ENCODE peak calls at places on chromosomes 4 and X, in five cellular contexts. One of them, this sample, is unnamed.

GRCh38 chr4:82905205-82905604 is 4.7 kb downstream of the THAP9 start:
- DNase-seq in activated CD4-positive, alpha-beta T cell treated with anti-CD3 and anti-CD28 coated beads, Interleukin-2, amount 50 U/mL, for 24 hours: peak; percentile 59
- DNase-seq in foreskin fibroblast: no peak
- DNase-seq in stimulated activated CD4-positive, alpha-beta T cell treated with anti-CD3 and anti-CD28 coated beads, TNF-alpha, amount 100 ng/mL, for 4 hours: peak; percentile 13
- DNase-seq in retina: no peak
- DNase-seq in this sample: no peak

GRCh38 chr4:89351201-89351600 is 43.6 kb upstream of the GPRIN3 start:
- DNase-seq in activated CD4-positive, alpha-beta T cell treated with anti-CD3 and anti-CD28 coated beads, Interleukin-2, amount 50 U/mL, for 24 hours: no peak
- DNase-seq in foreskin fibroblast: no peak
- DNase-seq in stimulated activated CD4-positive, alpha-beta T cell treated with anti-CD3 and anti-CD28 coated beads, TNF-alpha, amount 100 ng/mL, for 4 hours: no peak
- DNase-seq in retina: no peak
- DNase-seq in this sample: no peak

GRCh38 chr4:6044805-6045204 is 26.6 kb upstream of the C4orf50 start:
- DNase-seq in activated CD4-positive, alpha-beta T cell treated with anti-CD3 and anti-CD28 coated beads, Interleukin-2, amount 50 U/mL, for 24 hours: no peak
- DNase-seq in foreskin fibroblast: no peak
- DNase-seq in stimulated activated CD4-positive, alpha-beta T cell treated with anti-CD3 and anti-CD28 coated beads, TNF-alpha, amount 100 ng/mL, for 4 hours: no peak
- DNase-seq in retina: no peak
- DNase-seq in this sample: no peak

GRCh38 chr4:1012031-1012739 is 759 bp downstream of the FGFRL1 start:
- DNase-seq in activated CD4-positive, alpha-beta T cell treated with anti-CD3 and anti-CD28 coated beads, Interleukin-2, amount 50 U/mL, for 24 hours: no peak
- DNase-seq in foreskin fibroblast: no peak
- DNase-seq in stimulated activated CD4-positive, alpha-beta T cell treated with anti-CD3 and anti-CD28 coated beads, TNF-alpha, amount 100 ng/mL, for 4 hours: peak; percentile 13
- DNase-seq in retina: peak; percentile 68
- DNase-seq in this sample: peak; percentile 51

GRCh38 chrX:75603833-75604232 is 81.0 kb upstream of the ZDHHC15 start:
- DNase-seq in activated CD4-positive, alpha-beta T cell treated with anti-CD3 and anti-CD28 coated beads, Interleukin-2, amount 50 U/mL, for 24 hours: no peak
- DNase-seq in foreskin fibroblast: no peak
- DNase-seq in stimulated activated CD4-positive, alpha-beta T cell treated with anti-CD3 and anti-CD28 coated beads, TNF-alpha, amount 100 ng/mL, for 4 hours: no peak
- DNase-seq in retina: peak; percentile 3
- DNase-seq in this sample: peak; percentile 7

GRCh38 chrX:50648151-50648550 is 165.8 kb downstream of the SHROOM4 start:
- DNase-seq in activated CD4-positive, alpha-beta T cell treated with anti-CD3 and anti-CD28 coated beads, Interleukin-2, amount 50 U/mL, for 24 hours: no peak
- DNase-seq in foreskin fibroblast: no peak
- DNase-seq in stimulated activated CD4-positive, alpha-beta T cell treated with anti-CD3 and anti-CD28 coated beads, TNF-alpha, amount 100 ng/mL, for 4 hours: no peak
- DNase-seq in retina: no peak
- DNase-seq in this sample: no peak

GRCh38 chr4:69078852-69079251 is 17.4 kb upstream of the UGT2B7 start:
- DNase-seq in activated CD4-positive, alpha-beta T cell treated with anti-CD3 and anti-CD28 coated beads, Interleukin-2, amount 50 U/mL, for 24 hours: no peak
- DNase-seq in foreskin fibroblast: no peak
- DNase-seq in stimulated activated CD4-positive, alpha-beta T cell treated with anti-CD3 and anti-CD28 coated beads, TNF-alpha, amount 100 ng/mL, for 4 hours: no peak
- DNase-seq in retina: no peak
- DNase-seq in this sample: no peak

GRCh38 chr4:101824500-101824899 is 34.0 kb downstream of the BANK1 start:
- DNase-seq in activated CD4-positive, alpha-beta T cell treated with anti-CD3 and anti-CD28 coated beads, Interleukin-2, amount 50 U/mL, for 24 hours: no peak
- DNase-seq in foreskin fibroblast: no peak
- DNase-seq in stimulated activated CD4-positive, alpha-beta T cell treated with anti-CD3 and anti-CD28 coated beads, TNF-alpha, amount 100 ng/mL, for 4 hours: no peak
- DNase-seq in retina: no peak
- DNase-seq in this sample: no peak

GRCh38 chr4:146368209-146368608 is 153.5 kb downstream of the SLC10A7 start:
- DNase-seq in activated CD4-positive, alpha-beta T cell treated with anti-CD3 and anti-CD28 coated beads, Interleukin-2, amount 50 U/mL, for 24 hours: no peak
- DNase-seq in foreskin fibroblast: no peak
- DNase-seq in stimulated activated CD4-positive, alpha-beta T cell treated with anti-CD3 and anti-CD28 coated beads, TNF-alpha, amount 100 ng/mL, for 4 hours: no peak
- DNase-seq in retina: no peak
- DNase-seq in this sample: no peak

GRCh38 chr4:54912155-54912554 is 213.2 kb downstream of the KDR start:
- DNase-seq in activated CD4-positive, alpha-beta T cell treated with anti-CD3 and anti-CD28 coated beads, Interleukin-2, amount 50 U/mL, for 24 hours: no peak
- DNase-seq in foreskin fibroblast: no peak
- DNase-seq in stimulated activated CD4-positive, alpha-beta T cell treated with anti-CD3 and anti-CD28 coated beads, TNF-alpha, amount 100 ng/mL, for 4 hours: no peak
- DNase-seq in retina: no peak
- DNase-seq in this sample: no peak

GRCh38 chr4:2484993-2485392 is 16.1 kb downstream of the RNF4 start:
- DNase-seq in activated CD4-positive, alpha-beta T cell treated with anti-CD3 and anti-CD28 coated beads, Interleukin-2, amount 50 U/mL, for 24 hours: peak; percentile 35
- DNase-seq in foreskin fibroblast: peak; percentile 66
- DNase-seq in stimulated activated CD4-positive, alpha-beta T cell treated with anti-CD3 and anti-CD28 coated beads, TNF-alpha, amount 100 ng/mL, for 4 hours: peak; percentile 26
- DNase-seq in retina: peak; percentile 7
- DNase-seq in this sample: no peak

GRCh38 chr4:105661028-105661427 is 47.5 kb downstream of the INTS12 start:
- DNase-seq in activated CD4-positive, alpha-beta T cell treated with anti-CD3 and anti-CD28 coated beads, Interleukin-2, amount 50 U/mL, for 24 hours: no peak
- DNase-seq in foreskin fibroblast: no peak
- DNase-seq in stimulated activated CD4-positive, alpha-beta T cell treated with anti-CD3 and anti-CD28 coated beads, TNF-alpha, amount 100 ng/mL, for 4 hours: no peak
- DNase-seq in retina: no peak
- DNase-seq in this sample: no peak

GRCh38 chr4:8274772-8275241 is 5.3 kb downstream of the HTRA3 start:
- DNase-seq in activated CD4-positive, alpha-beta T cell treated with anti-CD3 and anti-CD28 coated beads, Interleukin-2, amount 50 U/mL, for 24 hours: no peak
- DNase-seq in foreskin fibroblast: peak; percentile 98
- DNase-seq in stimulated activated CD4-positive, alpha-beta T cell treated with anti-CD3 and anti-CD28 coated beads, TNF-alpha, amount 100 ng/mL, for 4 hours: no peak
- DNase-seq in retina: peak; percentile 89
- DNase-seq in this sample: no peak

GRCh38 chr4:32858971-32859370 is 2138.8 kb downstream of the PCDH7 start:
- DNase-seq in activated CD4-positive, alpha-beta T cell treated with anti-CD3 and anti-CD28 coated beads, Interleukin-2, amount 50 U/mL, for 24 hours: no peak
- DNase-seq in foreskin fibroblast: peak; percentile 72
- DNase-seq in stimulated activated CD4-positive, alpha-beta T cell treated with anti-CD3 and anti-CD28 coated beads, TNF-alpha, amount 100 ng/mL, for 4 hours: no peak
- DNase-seq in retina: no peak
- DNase-seq in this sample: no peak

GRCh38 chr4:161990721-161991120 is 173.1 kb downstream of the FSTL5 start:
- DNase-seq in activated CD4-positive, alpha-beta T cell treated with anti-CD3 and anti-CD28 coated beads, Interleukin-2, amount 50 U/mL, for 24 hours: no peak
- DNase-seq in foreskin fibroblast: no peak
- DNase-seq in stimulated activated CD4-positive, alpha-beta T cell treated with anti-CD3 and anti-CD28 coated beads, TNF-alpha, amount 100 ng/mL, for 4 hours: no peak
- DNase-seq in retina: no peak
- DNase-seq in this sample: no peak

GRCh38 chr4:22764183-22764582 is 71.4 kb downstream of the GBA3 start:
- DNase-seq in activated CD4-positive, alpha-beta T cell treated with anti-CD3 and anti-CD28 coated beads, Interleukin-2, amount 50 U/mL, for 24 hours: no peak
- DNase-seq in foreskin fibroblast: no peak
- DNase-seq in stimulated activated CD4-positive, alpha-beta T cell treated with anti-CD3 and anti-CD28 coated beads, TNF-alpha, amount 100 ng/mL, for 4 hours: no peak
- DNase-seq in retina: no peak
- DNase-seq in this sample: no peak

GRCh38 chr4:106854970-106855369 is 181.1 kb downstream of the DKK2 start:
- DNase-seq in activated CD4-positive, alpha-beta T cell treated with anti-CD3 and anti-CD28 coated beads, Interleukin-2, amount 50 U/mL, for 24 hours: no peak
- DNase-seq in foreskin fibroblast: no peak
- DNase-seq in stimulated activated CD4-positive, alpha-beta T cell treated with anti-CD3 and anti-CD28 coated beads, TNF-alpha, amount 100 ng/mL, for 4 hours: no peak
- DNase-seq in retina: no peak
- DNase-seq in this sample: no peak

GRCh38 chrX:46704767-46705386 is 54.0 kb downstream of the SLC9A7 start:
- DNase-seq in activated CD4-positive, alpha-beta T cell treated with anti-CD3 and anti-CD28 coated beads, Interleukin-2, amount 50 U/mL, for 24 hours: peak; percentile 14
- DNase-seq in foreskin fibroblast: no peak
- DNase-seq in stimulated activated CD4-positive, alpha-beta T cell treated with anti-CD3 and anti-CD28 coated beads, TNF-alpha, amount 100 ng/mL, for 4 hours: no peak
- DNase-seq in retina: no peak
- DNase-seq in this sample: no peak

GRCh38 chr4:152938237-152938969 is 2.3 kb downstream of the FHDC1 start:
- DNase-seq in activated CD4-positive, alpha-beta T cell treated with anti-CD3 and anti-CD28 coated beads, Interleukin-2, amount 50 U/mL, for 24 hours: no peak
- DNase-seq in foreskin fibroblast: no peak
- DNase-seq in stimulated activated CD4-positive, alpha-beta T cell treated with anti-CD3 and anti-CD28 coated beads, TNF-alpha, amount 100 ng/mL, for 4 hours: no peak
- DNase-seq in retina: no peak
- DNase-seq in this sample: no peak

GRCh38 chr4:183478123-183478522 is 26.7 kb upstream of the ING2 start:
- DNase-seq in activated CD4-positive, alpha-beta T cell treated with anti-CD3 and anti-CD28 coated beads, Interleukin-2, amount 50 U/mL, for 24 hours: no peak
- DNase-seq in foreskin fibroblast: no peak
- DNase-seq in stimulated activated CD4-positive, alpha-beta T cell treated with anti-CD3 and anti-CD28 coated beads, TNF-alpha, amount 100 ng/mL, for 4 hours: no peak
- DNase-seq in retina: no peak
- DNase-seq in this sample: no peak

GRCh38 chr4:82753725-82754410 is 44.7 kb downstream of the SCD5 start:
- DNase-seq in activated CD4-positive, alpha-beta T cell treated with anti-CD3 and anti-CD28 coated beads, Interleukin-2, amount 50 U/mL, for 24 hours: no peak
- DNase-seq in foreskin fibroblast: no peak
- DNase-seq in stimulated activated CD4-positive, alpha-beta T cell treated with anti-CD3 and anti-CD28 coated beads, TNF-alpha, amount 100 ng/mL, for 4 hours: no peak
- DNase-seq in retina: peak; percentile 33
- DNase-seq in this sample: no peak

GRCh38 chr4:61070269-61070668 is 129.9 kb upstream of the ADGRL3 start:
- DNase-seq in activated CD4-positive, alpha-beta T cell treated with anti-CD3 and anti-CD28 coated beads, Interleukin-2, amount 50 U/mL, for 24 hours: no peak
- DNase-seq in foreskin fibroblast: no peak
- DNase-seq in stimulated activated CD4-positive, alpha-beta T cell treated with anti-CD3 and anti-CD28 coated beads, TNF-alpha, amount 100 ng/mL, for 4 hours: no peak
- DNase-seq in retina: no peak
- DNase-seq in this sample: no peak

This sample was measured in HepG2.